ENCODE peak calls at places on chromosomes 13 and 19, in seven cellular contexts. One of them, this sample, is unnamed.

GRCh38 chr19:46639356-46640061 is 3.5 kb upstream of the GNG8 start:
- DNase-seq in breast epithelium: no peak
- DNase-seq in uterus: peak; percentile 84
- DNase-seq in body of pancreas: no peak
- DNase-seq in ovary: peak; percentile 87
- DNase-seq in spleen: peak; percentile 81
- DNase-seq in IMR-90: peak; percentile 58
- DNase-seq in this sample: no peak

GRCh38 chr13:58804832-58805231 is 1173.3 kb downstream of the PCDH17 start:
- DNase-seq in body of pancreas: no peak
- DNase-seq in IMR-90: no peak
- DNase-seq in uterus: no peak
- DNase-seq in breast epithelium: no peak
- DNase-seq in ovary: no peak
- DNase-seq in spleen: no peak
- DNase-seq in this sample: no peak

GRCh38 chr13:39684531-39685137 is 29.2 kb downstream of the COG6 start:
- DNase-seq in ovary: no peak
- DNase-seq in spleen: no peak
- DNase-seq in breast epithelium: no peak
- DNase-seq in body of pancreas: no peak
- DNase-seq in uterus: no peak
- DNase-seq in IMR-90: peak; percentile 65
- DNase-seq in this sample: no peak

GRCh38 chr19:801861-802496 is 4.7 kb downstream of the PTBP1 start:
- DNase-seq in IMR-90: peak; percentile 44
- DNase-seq in body of pancreas: no peak
- DNase-seq in breast epithelium: peak; percentile 48
- DNase-seq in spleen: no peak
- DNase-seq in uterus: no peak
- DNase-seq in ovary: peak; percentile 73
- DNase-seq in this sample: peak; percentile 62

GRCh38 chr13:97460004-97460756 is 26.2 kb downstream of the RAP2A start:
- DNase-seq in uterus: no peak
- DNase-seq in IMR-90: peak; percentile 38
- DNase-seq in ovary: no peak
- DNase-seq in breast epithelium: no peak
- DNase-seq in spleen: no peak
- DNase-seq in body of pancreas: no peak
- DNase-seq in this sample: no peak

GRCh38 chr13:113164492-113164891 is 6.0 kb downstream of the PROZ start:
- DNase-seq in body of pancreas: no peak
- DNase-seq in uterus: no peak
- DNase-seq in breast epithelium: no peak
- DNase-seq in spleen: no peak
- DNase-seq in IMR-90: no peak
- DNase-seq in ovary: no peak
- DNase-seq in this sample: no peak

GRCh38 chr13:74114202-74114601 is 20.0 kb downstream of the KLF12 start:
- DNase-seq in uterus: no peak
- DNase-seq in spleen: no peak
- DNase-seq in body of pancreas: no peak
- DNase-seq in IMR-90: peak; percentile 62
- DNase-seq in breast epithelium: no peak
- DNase-seq in ovary: no peak
- DNase-seq in this sample: no peak

GRCh38 chr13:54241719-54242118 is 1213.1 kb downstream of the OLFM4 start:
- DNase-seq in uterus: no peak
- DNase-seq in IMR-90: no peak
- DNase-seq in ovary: no peak
- DNase-seq in breast epithelium: no peak
- DNase-seq in body of pancreas: no peak
- DNase-seq in spleen: no peak
- DNase-seq in this sample: no peak

GRCh38 chr13:53953205-53953604 is 924.6 kb downstream of the OLFM4 start:
- DNase-seq in breast epithelium: no peak
- DNase-seq in uterus: no peak
- DNase-seq in ovary: no peak
- DNase-seq in IMR-90: no peak
- DNase-seq in body of pancreas: no peak
- DNase-seq in spleen: no peak
- DNase-seq in this sample: no peak

GRCh38 chr19:55113570-55114039 is 3.8 kb downstream of the PPP1R12C start:
- DNase-seq in body of pancreas: peak; percentile 77
- DNase-seq in uterus: peak; percentile 99
- DNase-seq in breast epithelium: peak; percentile 78
- DNase-seq in IMR-90: peak; percentile 92
- DNase-seq in spleen: no peak
- DNase-seq in ovary: peak; percentile 95
- DNase-seq in this sample: peak; percentile 99

GRCh38 chr19:42422576-42423461 is 4.4 kb downstream of the LIPE start:
- DNase-seq in spleen: peak; percentile 82
- DNase-seq in uterus: no peak
- DNase-seq in IMR-90: no peak
- DNase-seq in ovary: peak; percentile 34
- DNase-seq in body of pancreas: no peak
- DNase-seq in breast epithelium: no peak
- DNase-seq in this sample: no peak

GRCh38 chr13:113851480-113851803 is 12.4 kb downstream of the GAS6 start:
- DNase-seq in IMR-90: no peak
- DNase-seq in body of pancreas: no peak
- DNase-seq in ovary: no peak
- DNase-seq in uterus: no peak
- DNase-seq in breast epithelium: no peak
- DNase-seq in spleen: no peak
- DNase-seq in this sample: no peak

GRCh38 chr13:20049558-20050473 is 91.3 kb downstream of the ZMYM2 start:
- DNase-seq in body of pancreas: no peak
- DNase-seq in breast epithelium: no peak
- DNase-seq in spleen: no peak
- DNase-seq in ovary: no peak
- DNase-seq in IMR-90: no peak
- DNase-seq in uterus: no peak
- DNase-seq in this sample: no peak

GRCh38 chr13:40165533-40165932 is 500.9 kb downstream of the FOXO1 start:
- DNase-seq in ovary: no peak
- DNase-seq in spleen: no peak
- DNase-seq in IMR-90: no peak
- DNase-seq in breast epithelium: no peak
- DNase-seq in body of pancreas: no peak
- DNase-seq in uterus: no peak
- DNase-seq in this sample: no peak

GRCh38 chr13:83955011-83955410 is 72.7 kb upstream of the SLITRK1 start:
- DNase-seq in ovary: no peak
- DNase-seq in breast epithelium: no peak
- DNase-seq in IMR-90: no peak
- DNase-seq in body of pancreas: no peak
- DNase-seq in spleen: no peak
- DNase-seq in uterus: no peak
- DNase-seq in this sample: no peak

GRCh38 chr13:27174766-27175455 is 3.3 kb upstream of the USP12 start:
- DNase-seq in IMR-90: peak; percentile 48
- DNase-seq in uterus: no peak
- DNase-seq in body of pancreas: no peak
- DNase-seq in breast epithelium: no peak
- DNase-seq in spleen: no peak
- DNase-seq in ovary: no peak
- DNase-seq in this sample: no peak

GRCh38 chr13:95180513-95181245 is 120.6 kb downstream of the ABCC4 start:
- DNase-seq in ovary: no peak
- DNase-seq in body of pancreas: no peak
- DNase-seq in breast epithelium: no peak
- DNase-seq in IMR-90: no peak
- DNase-seq in uterus: no peak
- DNase-seq in spleen: no peak
- DNase-seq in this sample: no peak

GRCh38 chr19:47369923-47370625 is 21.0 kb downstream of the DHX34 start:
- DNase-seq in IMR-90: peak; percentile 74
- DNase-seq in spleen: peak; percentile 89
- DNase-seq in ovary: no peak
- DNase-seq in breast epithelium: no peak
- DNase-seq in body of pancreas: no peak
- DNase-seq in uterus: no peak
- DNase-seq in this sample: no peak

GRCh38 chr13:73334459-73334858 is 275.7 kb downstream of the KLF5 start:
- DNase-seq in uterus: no peak
- DNase-seq in spleen: no peak
- DNase-seq in breast epithelium: no peak
- DNase-seq in body of pancreas: no peak
- DNase-seq in IMR-90: no peak
- DNase-seq in ovary: no peak
- DNase-seq in this sample: no peak

GRCh38 chr19:48487944-48488343 is 18.8 kb downstream of the CYTH2 start:
- DNase-seq in spleen: no peak
- DNase-seq in ovary: no peak
- DNase-seq in IMR-90: peak; percentile 70
- DNase-seq in uterus: no peak
- DNase-seq in breast epithelium: peak; percentile 95
- DNase-seq in body of pancreas: peak; percentile 76
- DNase-seq in this sample: peak; percentile 93

GRCh38 chr13:75771818-75772217 is 135.7 kb downstream of the LMO7 start:
- DNase-seq in IMR-90: peak; percentile 91
- DNase-seq in spleen: no peak
- DNase-seq in ovary: no peak
- DNase-seq in body of pancreas: no peak
- DNase-seq in breast epithelium: no peak
- DNase-seq in uterus: no peak
- DNase-seq in this sample: no peak

GRCh38 chr13:112072531-112073244 is 5.7 kb downstream of the SOX1 start:
- DNase-seq in ovary: no peak
- DNase-seq in uterus: no peak
- DNase-seq in breast epithelium: no peak
- DNase-seq in body of pancreas: no peak
- DNase-seq in spleen: no peak
- DNase-seq in IMR-90: no peak
- DNase-seq in this sample: no peak

GRCh38 chr19:18464646-18465045 is 26.7 kb upstream of the ISYNA1 start:
- DNase-seq in uterus: peak; percentile 83
- DNase-seq in body of pancreas: peak; percentile 73
- DNase-seq in breast epithelium: peak; percentile 77
- DNase-seq in ovary: peak; percentile 82
- DNase-seq in spleen: peak; percentile 79
- DNase-seq in IMR-90: peak; percentile 97
- DNase-seq in this sample: peak; percentile 93

GRCh38 chr13:19836472-19836871 is 27.0 kb downstream of the ZMYM5 start:
- DNase-seq in IMR-90: peak; percentile 53
- DNase-seq in body of pancreas: no peak
- DNase-seq in ovary: no peak
- DNase-seq in uterus: no peak
- DNase-seq in spleen: no peak
- DNase-seq in breast epithelium: no peak
- DNase-seq in this sample: no peak

DNA sequence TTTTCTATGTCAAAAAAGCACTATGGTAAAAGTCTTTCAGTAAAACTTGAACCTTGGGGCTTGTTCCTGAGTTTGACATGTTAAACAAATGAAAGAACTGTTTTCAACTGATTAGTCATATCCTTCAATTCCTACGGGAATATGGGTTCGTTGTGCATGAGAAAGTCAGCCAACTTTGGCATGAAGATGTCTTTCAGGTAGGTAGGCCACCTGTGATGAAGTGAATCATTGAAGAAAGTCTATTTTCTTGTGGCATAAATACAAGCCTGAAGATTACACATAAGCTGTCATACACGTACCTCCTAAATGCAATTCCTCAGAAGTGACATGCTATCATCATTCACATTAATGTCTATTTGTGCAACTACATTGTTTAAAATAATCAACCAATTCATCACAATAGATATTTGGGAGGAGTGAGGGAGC is 513.0 kb downstream of the IRS2 start:
- DNase-seq in ovary: no peak
- DNase-seq in breast epithelium: no peak
- DNase-seq in IMR-90: peak; percentile 29
- DNase-seq in uterus: no peak
- DNase-seq in spleen: no peak
- DNase-seq in body of pancreas: no peak
- DNase-seq in this sample: no peak
- H3K4me1 ChIP-seq in ovary: peaks cover 2% of the 10 kb centered on the region
- H3K4me1 ChIP-seq in breast epithelium: no peaks in the 10 kb centered on the region
- H3K4me1 ChIP-seq in IMR-90: peaks cover 10% of the 10 kb centered on the region
- H3K4me1 ChIP-seq in uterus: no peaks in the 10 kb centered on the region
- H3K4me1 ChIP-seq in spleen: no peaks in the 10 kb centered on the region
- H3K4me1 ChIP-seq in body of pancreas: no peaks in the 10 kb centered on the region
- H3K4me1 ChIP-seq in this sample: peaks cover 6% of the 10 kb centered on the region

DNA sequence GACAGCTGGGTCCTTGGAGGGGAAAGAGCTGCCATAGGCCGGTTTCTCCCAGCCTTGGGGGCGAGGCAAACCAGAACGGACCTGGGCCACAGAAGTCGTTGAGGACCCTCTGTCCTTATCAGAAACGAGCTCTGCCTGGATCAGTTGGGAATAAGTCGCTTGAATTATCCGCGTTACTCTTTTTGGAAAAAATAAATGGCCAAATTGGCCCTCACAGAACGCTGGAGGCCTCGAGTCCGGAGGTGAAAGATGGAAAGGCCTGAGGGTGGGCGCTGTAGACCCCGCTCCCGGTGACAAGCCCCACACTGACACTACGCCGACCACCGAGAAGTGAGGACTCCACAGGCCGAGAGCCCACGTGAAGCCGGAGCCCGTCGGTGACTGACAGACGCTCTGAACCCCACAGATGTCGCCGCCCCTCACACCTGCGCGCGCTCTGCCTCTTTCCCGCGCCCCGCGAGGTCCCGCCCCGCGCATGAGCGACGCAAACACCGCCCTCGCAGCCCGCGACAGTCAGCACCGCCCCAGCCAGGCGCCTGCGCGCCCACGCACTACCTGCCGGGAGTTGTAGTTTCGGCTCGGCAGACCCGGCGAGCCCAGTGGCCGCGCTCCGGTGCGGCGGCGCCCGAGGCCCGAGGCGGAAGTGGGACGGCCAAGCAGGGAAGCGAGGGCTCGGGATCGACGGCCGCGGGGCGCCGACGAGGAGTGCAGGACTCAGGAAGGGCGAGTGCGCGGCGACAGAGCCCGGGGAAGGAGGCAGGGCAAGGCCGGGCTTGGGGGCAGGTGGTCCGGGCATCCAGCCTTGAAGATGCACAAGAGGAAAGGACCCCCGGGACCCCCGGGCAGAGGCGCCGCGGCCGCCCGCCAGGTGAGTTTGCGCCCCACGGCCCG is at the start of the genes BRME1 and CC2D1A:
- DNase-seq in body of pancreas: peak; percentile 97
- DNase-seq in breast epithelium: peak; percentile 88
- DNase-seq in spleen: peak; percentile 99
- DNase-seq in uterus: peak; percentile 87
- DNase-seq in IMR-90: peak; percentile 75
- DNase-seq in ovary: peak; percentile 93
- DNase-seq in this sample: peak; percentile 93
- TF ChIP-seq POLR2A in body of pancreas: peak; percentile 75
- TF ChIP-seq POLR2A in breast epithelium: peak; percentile 16
- TF ChIP-seq POLR2A in spleen: no peak
- TF ChIP-seq POLR2A in uterus: no peak
- TF ChIP-seq POLR2A in IMR-90: no peak
- TF ChIP-seq POLR2A in ovary: peak; percentile 43
- TF ChIP-seq POLR2A in this sample: peak; percentile 66

GRCh38 chr19:41352609-41353465 is 885 bp downstream of the TGFB1 start:
- DNase-seq in body of pancreas: peak; percentile 54
- DNase-seq in breast epithelium: peak; percentile 46
- DNase-seq in ovary: peak; percentile 71
- DNase-seq in uterus: peak; percentile 71
- DNase-seq in spleen: peak; percentile 97
- DNase-seq in IMR-90: peak; percentile 44
- DNase-seq in this sample: peak; percentile 43
- H3K4me1 ChIP-seq in body of pancreas: peaks cover 41% of the 10 kb centered on the region
- H3K4me1 ChIP-seq in breast epithelium: no peaks in the 10 kb centered on the region
- H3K4me1 ChIP-seq in ovary: peaks cover 12% of the 10 kb centered on the region
- H3K4me1 ChIP-seq in uterus: no peaks in the 10 kb centered on the region
- H3K4me1 ChIP-seq in spleen: peaks cover 88% of the 10 kb centered on the region
- H3K4me1 ChIP-seq in IMR-90: no peaks in the 10 kb centered on the region
- H3K4me1 ChIP-seq in this sample: peaks cover 18% of the 10 kb centered on the region

GRCh38 chr19:53158119-53158656 is 665 bp downstream of the ZNF347 start:
- DNase-seq in uterus: peak; percentile 29
- DNase-seq in breast epithelium: peak; percentile 18
- DNase-seq in IMR-90: peak; percentile 15
- DNase-seq in ovary: peak; percentile 56
- DNase-seq in body of pancreas: peak; percentile 37
- DNase-seq in spleen: peak; percentile 84
- DNase-seq in this sample: peak; percentile 50
- TF ChIP-seq POLR2A in uterus: no peak
- TF ChIP-seq POLR2A in breast epithelium: no peak
- TF ChIP-seq POLR2A in IMR-90: no peak
- TF ChIP-seq POLR2A in ovary: no peak
- TF ChIP-seq POLR2A in body of pancreas: no peak
- TF ChIP-seq POLR2A in spleen: no peak
- TF ChIP-seq POLR2A in this sample: no peak

This sample was measured in thyroid gland.